ENCODE peak calls at places on chromosomes 13 and 19, in seven cellular contexts. U is NCI-H2081 treated with DMSO at 0.1 percent for 48 hours; N is activated T-helper 1 cell treated with Interleukin-2 at 50 U/mL for 16 hours; T is stimulated activated naive CD8-positive, alpha-beta T cell treated with anti-CD3 and anti-CD28 coated beads, Interleukin-15, amount 100 ng/mL, for 72 hours; K is EL; M is activated naive CD4-positive, alpha-beta T cell; B is HTR-8/SVneo. E is an unnamed sample.
A peak's percentile ranks its signal among the peaks of the same experiment; 100 is the strongest.

GRCh38 chr13:49858183-49858856 is 65.8 kb upstream of the KPNA3 start:
- DNase-seq in U (no peak), N (no peak), T (no peak), K (peak; percentile 97), M (no peak), B (peak; percentile 53), E (no peak)

GRCh38 chr19:49499030-49499670 is 2.9 kb downstream of the RPS11 start:
- DNase-seq in U (no peak), N (no peak), T (no peak), K (no peak), M (no peak), B (no peak), E (no peak)

GRCh38 chr13:51154029-51154555 is 43.0 kb upstream of the C13orf42 start:
- DNase-seq in U (no peak), N (no peak), T (no peak), K (no peak), M (no peak), B (no peak), E (no peak)

GRCh38 chr19:53504903-53505302 is 33.0 kb upstream of the ZNF331 start:
- DNase-seq in U (no peak), N (no peak), T (no peak), K (no peak), M (no peak), B (no peak), E (no peak)

GRCh38 chr13:29619995-29620394 is 24.5 kb upstream of the SLC7A1 start:
- DNase-seq in U (no peak), N (no peak), T (no peak), K (peak; percentile 74), M (no peak), B (no peak), E (no peak)

GRCh38 chr19:19817357-19817756 is 4.2 kb downstream of the ZNF506 start:
- DNase-seq in U (no peak), N (peak; percentile 25), T (peak; percentile 92), K (no peak), M (no peak), B (no peak), E (no peak)

GRCh38 chr19:50693064-50693975 is 26.3 kb downstream of the SHANK1 start:
- DNase-seq in U (no peak), N (no peak), T (no peak), K (no peak), M (no peak), B (no peak), E (no peak)

GRCh38 chr13:100646030-100646673 is 28.4 kb downstream of the TMTC4 start:
- DNase-seq in U (peak; percentile 58), N (no peak), T (no peak), K (peak; percentile 15), M (no peak), B (peak; percentile 10), E (no peak)

GRCh38 chr19:8209111-8209964 is at the start of gene CERS4:
- DNase-seq in U (no peak), N (peak; percentile 72), T (peak; percentile 84), K (peak; percentile 44), M (peak; percentile 43), B (peak; percentile 86), E (no peak)

GRCh38 chr13:99972190-99972731 is 694 bp upstream of the ZIC5 start:
- DNase-seq in U (no peak), N (no peak), T (no peak), K (no peak), M (no peak), B (no peak), E (no peak)

GRCh38 chr19:798415-799075 is 1.3 kb downstream of the PTBP1 start:
- DNase-seq in U (no peak), N (no peak), T (peak; percentile 41), K (no peak), M (no peak), B (no peak), E (no peak)

GRCh38 chr19:5695649-5696195 is 5.6 kb downstream of the RPL36 start:
- DNase-seq in U (no peak), N (no peak), T (no peak), K (no peak), M (no peak), B (no peak), E (no peak)

GRCh38 chr13:24274452-24274971 is 34.9 kb upstream of the C1QTNF9 start:
- DNase-seq in U (no peak), N (no peak), T (peak; percentile 79), K (no peak), M (peak; percentile 15), B (no peak), E (no peak)

GRCh38 chr19:30076101-30076551 is 134.1 kb downstream of the URI1 start:
- DNase-seq in U (no peak), N (no peak), T (no peak), K (no peak), M (no peak), B (no peak), E (no peak)

GRCh38 chr19:34241513-34242337 is 12.6 kb upstream of the GARRE1 start:
- DNase-seq in U (no peak), N (no peak), T (no peak), K (no peak), M (no peak), B (no peak), E (no peak)

GRCh38 chr19:13400296-13400695 is 106.0 kb downstream of the CACNA1A start:
- DNase-seq in U (no peak), N (no peak), T (no peak), K (no peak), M (no peak), B (no peak), E (no peak)

GRCh38 chr19:2288010-2288742 is 6.2 kb upstream of the PEAK3 start:
- DNase-seq in U (no peak), N (no peak), T (no peak), K (no peak), M (no peak), B (no peak), E (no peak)

GRCh38 chr19:19651076-19651475 is 7.6 kb upstream of the GMIP start:
- DNase-seq in U (no peak), N (no peak), T (no peak), K (no peak), M (no peak), B (no peak), E (no peak)

GRCh38 chr13:44148159-44148929 is 225.3 kb upstream of the SERP2 start:
- DNase-seq in U (no peak), N (no peak), T (no peak), K (peak; percentile 36), M (no peak), B (no peak), E (no peak)

GRCh38 chr13:48896312-48896711 is 79.4 kb upstream of the FNDC3A start:
- DNase-seq in U (no peak), N (no peak), T (no peak), K (peak; percentile 56), M (no peak), B (peak; percentile 18), E (no peak)

GRCh38 chr19:8366121-8366581 is 2.2 kb downstream of the ANGPTL4 start:
- DNase-seq in U (no peak), N (no peak), T (no peak), K (no peak), M (no peak), B (no peak), E (no peak)

E was measured in brain pericyte.